ENCODE peak calls at places on chromosomes 16 and 17, in four cellular contexts. S is foreskin fibroblast, H is stomach, V is lower lobe of right lung. B is an unnamed sample.

GRCh38 chr16:53829186-53829747 is 125.3 kb downstream of the FTO start:
- DNase-seq in S (peak), V (no peak), H (no peak), B (no peak)

GRCh38 chr17:83085526-83086196 is 6.3 kb downstream of the METRNL start:
- DNase-seq in S (no peak), V (no peak), H (no peak), B (no peak)

GRCh38 chr17:39196191-39196819 is 1.2 kb downstream of the CACNB1 start:
- DNase-seq in S (no peak), V (no peak), H (no peak), B (no peak)

GRCh38 chr16:3824121-3824795 is 56.3 kb downstream of the CREBBP start:
- DNase-seq in V (no peak), S (no peak), H (no peak), B (no peak)

GRCh38 chr16:28821874-28822519 is 802 bp upstream of the ATXN2L start:
- DNase-seq in V (no peak), H (no peak), S (no peak), B (no peak)

GRCh38 chr16:19291459-19291858 is 5.9 kb downstream of the CLEC19A start:
- DNase-seq in S (no peak), V (no peak), H (no peak), B (no peak)

GRCh38 chr16:84207869-84208268 is 16.9 kb downstream of the ADAD2 start:
- DNase-seq in S (no peak), V (no peak), H (no peak), B (no peak)

GRCh38 chr17:81228420-81228819 is 5.7 kb upstream of the CEP131 start:
- DNase-seq in S (no peak), V (no peak), H (no peak), B (no peak)

GRCh38 chr17:15026088-15026487 is 239.0 kb downstream of the PMP22 start:
- DNase-seq in V (no peak), H (no peak), S (no peak), B (no peak)

GRCh38 chr16:67438824-67439393 is 8.0 kb downstream of the HSD11B2 start:
- DNase-seq in H (no peak), V (no peak), S (no peak), B (no peak)

GRCh38 chr17:39717660-39718059 is 12.7 kb downstream of the MIEN1 start:
- DNase-seq in V (no peak), S (no peak), H (no peak), B (no peak)

GRCh38 chr17:82105417-82105881 is 7.4 kb upstream of the FASN start:
- DNase-seq in S (no peak), H (no peak), V (no peak), B (no peak)

GRCh38 chr17:7549401-7550055 is 670 bp downstream of the TNFSF12 start:
- DNase-seq in S (no peak), V (peak), H (peak), B (no peak)
- H3K4me3 ChIP-seq in S (peak), V (peak), H (peak), B (peak)

DNA sequence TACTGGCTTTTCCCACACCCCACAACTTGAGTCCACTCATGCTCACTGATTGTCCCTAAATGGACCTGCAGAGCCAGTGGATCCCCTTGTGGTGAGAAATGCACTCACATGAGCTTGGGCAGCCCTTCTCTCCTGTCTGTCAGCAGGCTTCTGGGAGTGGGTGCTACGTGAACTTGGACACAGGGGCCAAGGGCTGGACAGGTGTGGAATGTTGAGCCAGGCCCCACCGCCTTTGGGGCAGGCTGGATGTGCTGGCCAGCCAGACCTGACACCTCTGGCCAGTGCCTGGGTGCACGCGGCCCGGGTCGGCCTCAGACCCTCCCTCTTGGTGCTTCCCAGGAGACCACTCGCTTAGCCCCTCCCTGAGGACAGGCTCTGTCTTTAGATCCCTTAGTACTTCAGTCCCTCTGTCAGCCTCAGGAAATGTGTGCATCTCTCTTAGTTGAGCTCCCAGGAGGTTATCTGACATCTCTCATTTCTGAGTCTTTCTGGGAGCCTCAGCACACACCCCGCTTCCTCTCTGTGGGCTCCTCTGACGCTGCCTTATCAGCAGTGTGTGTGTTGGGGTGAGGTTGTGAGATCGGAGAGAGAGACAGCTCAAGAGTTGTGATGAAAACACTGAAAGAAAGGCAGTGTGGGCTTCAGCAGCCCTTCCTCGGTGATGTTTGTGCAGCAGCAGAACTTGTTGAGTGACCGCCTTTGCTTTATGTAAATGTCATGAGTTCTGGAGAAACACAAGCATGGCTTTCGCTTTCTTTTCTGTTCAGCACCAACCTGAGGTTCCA is 117.0 kb downstream of the RAB11FIP4 start:
- DNase-seq in H (peak), S (no peak), V (no peak), B (no peak)
- TF ChIP-seq CTCF in H (no peak), S (no peak), V (peak), B (peak)

GRCh38 chr16:30428055-30428454 is 1.8 kb downstream of the DCTPP1 start:
- DNase-seq in H (no peak), S (no peak), V (no peak), B (no peak)

GRCh38 chr16:30434852-30435251 is 5.0 kb upstream of the DCTPP1 start:
- DNase-seq in V (no peak), S (no peak), H (no peak), B (no peak)

GRCh38 chr16:30429418-30429677 is 482 bp downstream of the DCTPP1 start:
- DNase-seq in H (no peak), S (no peak), V (no peak), B (no peak)

GRCh38 chr16:30429678-30430427 is at the start of gene DCTPP1:
- DNase-seq in V (peak), S (peak), H (peak), B (peak)

GRCh38 chr16:30430428-30430970 is 669 bp upstream of the DCTPP1 start:
- DNase-seq in S (no peak), V (peak), H (no peak), B (no peak)
- H3K4me3 ChIP-seq in S (peak), V (peak), H (peak), B (no peak)

DNA sequence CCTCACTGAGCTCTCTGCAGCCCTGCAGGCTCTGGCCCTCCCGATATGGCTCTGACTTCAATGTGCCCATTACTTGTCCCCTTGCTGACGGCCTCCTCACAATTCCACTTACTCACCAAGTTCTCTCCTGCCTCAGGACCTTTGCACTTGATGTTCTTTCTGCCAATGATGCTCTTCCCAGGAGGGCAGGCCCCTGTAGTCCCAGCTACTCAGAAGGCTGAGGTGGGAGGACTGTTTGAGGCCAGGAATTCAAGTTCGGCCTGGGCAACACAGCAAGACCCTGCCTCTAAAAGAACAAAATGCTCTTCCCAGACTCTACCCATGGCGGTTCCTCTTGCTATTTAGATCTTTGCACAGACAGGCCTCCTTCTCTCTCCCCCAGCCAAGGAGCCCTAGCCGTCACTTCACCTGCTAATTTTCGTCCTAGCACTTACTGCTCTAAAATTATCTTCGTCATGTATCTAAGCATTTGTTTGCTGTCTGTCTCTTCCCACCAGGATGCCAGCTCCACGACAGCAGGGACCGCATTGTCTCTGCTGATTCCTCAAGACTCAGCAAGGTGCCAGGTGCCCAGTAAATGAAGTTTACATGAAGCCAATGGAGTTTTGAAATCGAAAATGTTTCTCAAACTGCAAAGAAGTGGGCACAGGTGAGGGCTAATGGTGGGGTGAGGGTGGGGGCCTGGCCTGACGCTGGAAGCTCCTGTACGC is 626 bp upstream of the RAI1 start:
- DNase-seq in S (no peak), V (no peak), H (no peak), B (no peak)
- TF ChIP-seq CTCF in S (no peak), V (no peak), H (no peak), B (no peak)

GRCh38 chr16:2460916-2461315 is 1.0 kb downstream of the TEDC2 start:
- DNase-seq in S (no peak), H (no peak), V (no peak), B (no peak)
- H3K4me3 ChIP-seq in S (peak), H (no peak), V (no peak), B (no peak)

GRCh38 chr16:69113216-69113615 is 7.8 kb downstream of the HAS3 start:
- DNase-seq in S (no peak), V (no peak), H (no peak), B (no peak)

GRCh38 chr16:69114346-69114975 is 9.0 kb downstream of the HAS3 start:
- DNase-seq in H (no peak), S (no peak), V (no peak), B (no peak)

GRCh38 chr16:69111216-69111615 is 5.8 kb downstream of the HAS3 start:
- DNase-seq in H (no peak), S (no peak), V (no peak), B (no peak)

GRCh38 chr16:69111831-69112230 is 6.4 kb downstream of the HAS3 start:
- DNase-seq in S (no peak), V (no peak), H (no peak), B (no peak)

GRCh38 chr16:69112285-69113129 is 7.1 kb downstream of the HAS3 start:
- DNase-seq in V (peak), S (no peak), H (peak), B (no peak)
- TF ChIP-seq CTCF in V (peak), S (peak), H (no peak), B (peak)

B was measured in astrocyte of the cerebellum.